ENCODE peak calls at places on chromosomes 5 and 9, in seven cellular contexts. R is BJ, T is stomach, Q is IMR-90, L is suprapubic skin, P is breast epithelium, K is fibroblast of lung. H is an unnamed sample.

GRCh38 chr5:169164481-169164925 is 136.4 kb downstream of the SLIT3 start:
- DNase-seq in K (no peak), L (no peak), Q (no peak), P (peak), T (peak), R (no peak), H (peak)

GRCh38 chr5:53501054-53501453 is 20.6 kb downstream of the FST start:
- DNase-seq in Q (no peak), K (no peak), R (no peak), L (no peak), T (no peak), P (no peak), H (no peak)

GRCh38 chr9:131851414-131851813 is 111.5 kb upstream of the RAPGEF1 start:
- DNase-seq in T (no peak), L (no peak), P (no peak), Q (no peak), R (no peak), K (no peak), H (no peak)

GRCh38 chr5:141150215-141150992 is 547 bp downstream of the PCDHB6 start:
- DNase-seq in Q (no peak), L (no peak), T (no peak), P (no peak), R (no peak), K (no peak), H (no peak)

GRCh38 chr5:176737001-176737745 is 73.2 kb upstream of the UNC5A start:
- DNase-seq in K (no peak), Q (no peak), L (peak), P (no peak), T (peak), R (no peak), H (no peak)

GRCh38 chr9:12056874-12057273 is 636.3 kb upstream of the TYRP1 start:
- DNase-seq in P (no peak), L (no peak), R (no peak), Q (no peak), T (no peak), K (no peak), H (no peak)

GRCh38 chr5:579746-580366 is 32.3 kb upstream of the CEP72 start:
- DNase-seq in Q (no peak), R (no peak), K (no peak), L (peak), T (peak), P (no peak), H (no peak)

GRCh38 chr5:126002222-126002897 is 420.8 kb upstream of the GRAMD2B start:
- DNase-seq in P (no peak), R (peak), K (peak), T (peak), Q (peak), L (no peak), H (peak)

GRCh38 chr5:35012365-35012764 is 35.4 kb downstream of the AGXT2 start:
- DNase-seq in T (no peak), Q (no peak), P (no peak), R (no peak), K (no peak), L (no peak), H (no peak)

GRCh38 chr9:33354651-33355211 is 47.6 kb downstream of the AQP7 start:
- DNase-seq in R (no peak), K (peak), Q (peak), T (no peak), L (no peak), P (no peak), H (no peak)

GRCh38 chr5:132760043-132760420 is 12.8 kb downstream of the CCNI2 start:
- DNase-seq in K (no peak), P (no peak), R (no peak), L (no peak), T (no peak), Q (no peak), H (no peak)

GRCh38 chr5:117801583-117801982 is 1186.8 kb downstream of the DTWD2 start:
- DNase-seq in P (no peak), K (no peak), L (no peak), Q (no peak), R (no peak), T (no peak), H (no peak)

GRCh38 chr5:7850533-7851239 is at the start of gene CFAP90:
- DNase-seq in L (peak), R (no peak), P (peak), Q (peak), T (peak), K (peak), H (peak)

GRCh38 chr9:93624431-93624834 is 48.0 kb downstream of the PHF2 start:
- DNase-seq in L (no peak), R (no peak), Q (no peak), P (no peak), K (no peak), T (no peak), H (no peak)

GRCh38 chr9:70060883-70061507 is 17.3 kb downstream of the MAMDC2 start:
- DNase-seq in K (no peak), T (no peak), P (no peak), R (no peak), L (no peak), Q (no peak), H (no peak)

GRCh38 chr9:117771162-117771561 is 67.0 kb downstream of the TLR4 start:
- DNase-seq in K (no peak), L (no peak), T (no peak), R (no peak), Q (no peak), P (no peak), H (no peak)

GRCh38 chr5:72402959-72403628 is 82.9 kb downstream of the PTCD2 start:
- DNase-seq in P (no peak), Q (no peak), K (peak), T (peak), R (no peak), L (no peak), H (peak)

GRCh38 chr5:145921211-145921610 is 15.2 kb upstream of the SH3RF2 start:
- DNase-seq in K (no peak), Q (peak), L (no peak), R (no peak), P (no peak), T (no peak), H (no peak)

GRCh38 chr5:157059891-157060290 is 975 bp upstream of the HAVCR1 start:
- DNase-seq in R (no peak), Q (no peak), K (no peak), L (no peak), T (no peak), P (no peak), H (peak)

GRCh38 chr5:132767150-132767549 is 9.9 kb downstream of the SEPTIN8 start:
- DNase-seq in Q (no peak), T (no peak), P (no peak), K (no peak), R (no peak), L (peak), H (no peak)

GRCh38 chr9:73081979-73082657 is 69.5 kb upstream of the ANXA1 start:
- DNase-seq in L (no peak), Q (peak), T (no peak), P (no peak), K (peak), R (no peak), H (peak)

GRCh38 chr5:73405691-73406090 is 42.9 kb downstream of the FOXD1 start:
- DNase-seq in Q (no peak), P (no peak), T (no peak), L (no peak), K (no peak), R (no peak), H (no peak)

GRCh38 chr9:115717298-115717697 is 436.3 kb upstream of the PAPPA start:
- DNase-seq in Q (peak), P (no peak), R (no peak), T (no peak), K (peak), L (no peak), H (peak)

GRCh38 chr5:160799160-160799559 is 52.9 kb downstream of the ATP10B start:
- DNase-seq in Q (no peak), P (no peak), T (no peak), L (no peak), K (no peak), R (no peak), H (no peak)

GRCh38 chr5:997711-998110 is 10.9 kb upstream of the NKD2 start:
- DNase-seq in Q (no peak), L (peak), T (no peak), R (no peak), K (no peak), P (no peak), H (no peak)

GRCh38 chr5:3778000-3778570 is 182.5 kb downstream of the IRX1 start:
- DNase-seq in Q (no peak), R (no peak), P (no peak), T (no peak), K (no peak), L (no peak), H (no peak)

GRCh38 chr9:16672501-16672900 is 198.0 kb downstream of the BNC2 start:
- DNase-seq in Q (no peak), P (no peak), K (no peak), T (no peak), R (no peak), L (no peak), H (no peak)

GRCh38 chr5:114839360-114839759 is 330.3 kb downstream of the TRIM36 start:
- DNase-seq in T (no peak), Q (no peak), K (no peak), L (no peak), R (no peak), P (no peak), H (no peak)

GRCh38 chr5:36778336-36778735 is 98.2 kb upstream of the NIPBL start:
- DNase-seq in T (no peak), L (no peak), K (no peak), Q (no peak), R (no peak), P (no peak), H (peak)

DNA sequence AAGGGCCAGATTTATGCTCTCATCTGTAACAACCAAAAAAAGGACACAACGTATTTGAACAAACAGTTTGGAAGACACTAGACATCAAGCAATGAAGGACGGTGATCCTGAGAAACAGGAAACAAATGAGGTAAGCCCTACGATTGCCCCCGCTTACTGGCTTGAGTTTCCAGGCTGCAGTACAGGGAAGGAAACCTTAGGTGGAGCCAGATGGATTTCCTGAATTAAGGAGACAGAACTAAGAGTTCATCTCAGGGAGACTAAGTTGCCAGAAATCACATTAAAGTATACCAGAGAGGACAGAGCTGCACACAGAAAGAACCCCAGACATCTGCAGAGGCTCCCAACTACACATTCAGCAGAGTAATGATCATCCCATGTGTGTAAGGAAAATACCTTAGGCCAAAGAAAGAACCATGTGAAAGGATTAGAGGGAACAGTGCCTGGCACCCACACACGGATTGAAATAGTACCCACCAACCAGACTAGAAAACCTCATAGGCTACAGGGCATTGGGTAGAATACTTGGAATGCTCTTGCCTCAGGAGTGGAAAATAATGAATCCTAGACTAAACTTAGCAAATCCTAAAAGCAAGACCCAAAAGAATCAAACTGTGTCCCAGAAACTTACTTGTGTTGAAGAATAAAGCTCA is 99.3 kb upstream of the NIPBL start:
- DNase-seq in K (peak), Q (peak), T (no peak), P (no peak), L (no peak), R (no peak), H (peak)
- TF ChIP-seq CTCF in K (peak), Q (peak), T (peak), P (no peak), L (no peak), R (peak), H (peak)

GRCh38 chr9:125745682-125746016 is 1.5 kb upstream of the PBX3 start:
- DNase-seq in T (no peak), K (no peak), P (no peak), Q (no peak), L (no peak), R (no peak), H (no peak)
- H3K4me3 ChIP-seq in T (peak), K (peak), P (peak), Q (peak), L (peak), R (peak), H (peak)

DNA sequence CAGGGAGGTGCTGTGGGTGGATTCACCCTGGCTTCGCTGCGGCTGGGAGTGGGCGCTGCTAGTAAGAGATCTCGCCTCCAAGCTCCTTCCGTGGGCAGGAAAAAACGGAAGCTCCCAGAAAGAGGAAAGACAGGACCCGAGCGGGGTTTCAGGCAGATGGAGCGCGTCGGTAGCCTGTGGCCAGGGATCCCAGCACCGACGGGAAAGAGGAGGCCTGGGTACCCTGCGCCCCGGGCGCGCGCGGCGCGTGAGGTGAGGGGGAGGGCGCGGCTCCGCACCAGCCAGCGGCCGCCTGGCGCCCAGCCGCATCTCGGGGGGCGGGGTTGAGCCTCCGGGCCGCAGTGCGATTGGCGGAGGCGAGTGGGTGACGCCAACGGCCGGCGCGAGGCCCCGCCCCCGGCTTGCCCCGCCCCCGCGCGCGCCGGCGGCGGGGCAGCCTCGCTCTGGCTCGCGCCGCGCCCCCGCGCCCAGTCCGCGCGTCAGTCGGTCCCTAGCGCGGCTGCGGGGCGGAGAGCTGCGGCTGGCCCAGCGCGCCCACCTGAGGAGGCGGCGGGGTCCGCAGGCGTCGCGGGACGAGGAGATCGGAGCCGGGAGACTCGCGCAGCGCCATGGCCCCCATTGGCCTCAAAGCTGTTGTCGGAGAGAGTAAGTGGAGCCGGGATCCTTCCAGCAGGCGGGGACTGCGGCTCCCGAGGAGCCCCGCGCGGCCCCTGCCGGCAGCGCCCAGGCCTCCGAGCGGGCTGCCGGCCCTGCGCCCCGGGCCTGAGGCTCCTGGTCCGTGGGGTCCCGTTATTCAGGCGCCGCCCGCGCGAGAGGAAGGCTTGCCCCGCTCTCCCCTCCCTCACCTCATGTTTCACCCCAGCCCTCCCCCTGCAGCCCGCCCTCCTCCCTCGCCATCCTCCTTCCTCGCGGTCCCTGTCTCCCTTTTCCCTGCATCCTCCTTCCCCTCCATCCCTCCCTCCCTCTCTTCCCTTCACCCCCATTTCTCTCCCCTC is at the start of gene STXBP1:
- DNase-seq in T (peak), K (peak), R (no peak), Q (peak), P (peak), L (peak), H (peak)
- TF ChIP-seq CTCF in T (no peak), K (peak), R (no peak), Q (peak), P (no peak), L (no peak), H (no peak)

DNA sequence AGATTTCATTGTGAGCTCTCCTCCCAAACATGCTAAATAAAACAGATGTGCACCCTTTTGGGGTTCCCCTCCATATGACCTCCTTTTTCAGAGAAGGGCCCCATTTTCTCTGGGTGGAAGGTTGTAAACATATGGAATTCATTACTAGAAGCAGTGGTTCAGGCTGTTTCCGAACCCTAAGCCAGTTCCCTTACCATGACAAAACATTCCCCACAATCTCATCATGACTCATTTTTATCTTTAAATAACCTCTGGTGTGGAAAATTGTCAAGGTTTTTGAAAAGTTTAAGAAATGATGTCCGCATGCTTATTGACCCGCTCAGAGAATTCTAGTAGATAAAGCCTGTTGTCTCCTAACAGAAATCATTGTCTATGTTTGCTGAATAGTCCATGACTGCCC is 127.3 kb upstream of the PIK3R1 start:
- DNase-seq in Q (peak), K (peak), T (no peak), L (no peak), P (no peak), R (no peak), H (peak)
- H3K4me3 ChIP-seq in Q (no peak), K (no peak), T (no peak), L (no peak), P (no peak), R (no peak), H (no peak)

DNA sequence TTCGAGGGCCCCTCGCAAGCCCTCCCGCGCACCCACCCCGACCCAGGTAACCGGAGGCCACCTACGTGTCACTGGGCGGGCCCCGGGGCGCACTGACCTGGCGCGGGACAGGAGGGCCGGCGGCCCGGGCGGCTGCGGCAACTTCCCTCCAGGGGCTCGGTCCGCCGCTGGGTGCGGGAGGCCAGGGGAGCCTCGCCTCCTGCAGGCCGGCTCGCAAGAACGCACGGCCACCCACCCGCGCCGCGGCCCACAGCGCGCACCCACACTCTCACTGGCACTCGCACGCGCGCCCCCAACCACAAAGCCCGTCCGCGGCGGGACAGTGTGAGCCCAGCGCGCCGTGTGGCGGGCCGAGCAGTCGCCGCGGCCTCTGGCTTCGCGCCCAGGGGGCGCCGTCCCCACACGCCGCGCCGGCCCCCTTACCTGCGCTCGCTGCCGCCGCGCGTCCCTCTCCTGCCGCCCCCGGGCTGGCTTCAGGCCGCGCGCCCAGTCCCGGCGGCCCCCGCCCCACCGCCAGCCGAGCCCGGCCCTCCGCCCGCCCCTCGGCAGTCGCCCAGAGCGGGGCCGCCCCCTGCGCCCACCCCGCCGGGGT is 430 bp downstream of the LPAR1 start:
- DNase-seq in T (peak), L (peak), K (peak), R (no peak), Q (peak), P (peak), H (peak)
- TF ChIP-seq CTCF in T (no peak), L (no peak), K (no peak), R (no peak), Q (peak), P (no peak), H (no peak)

GRCh38 chr5:102722930-102723329 is 32.2 kb upstream of the PAM start:
- DNase-seq in Q (peak), P (no peak), K (no peak), L (no peak), R (peak), T (no peak), H (peak)
- H3K4me3 ChIP-seq in Q (no peak), P (no peak), K (no peak), L (no peak), R (no peak), T (no peak), H (no peak)

GRCh38 chr5:10030219-10030831 is 219.4 kb downstream of the ATPSCKMT start:
- DNase-seq in R (no peak), T (no peak), L (no peak), Q (peak), P (no peak), K (peak), H (peak)
- TF ChIP-seq CTCF in R (peak), T (no peak), L (no peak), Q (peak), P (no peak), K (no peak), H (peak)

GRCh38 chr9:35791321-35791921 is at the start of gene NPR2:
- DNase-seq in L (no peak), K (peak), Q (peak), T (no peak), P (no peak), R (no peak), H (no peak)

GRCh38 chr9:35790385-35791291 is 753 bp upstream of the NPR2 start:
- DNase-seq in L (peak), T (peak), K (peak), P (peak), R (peak), Q (peak), H (peak)

GRCh38 chr9:35793461-35793860 is 2.1 kb downstream of the NPR2 start:
- DNase-seq in Q (no peak), P (no peak), T (no peak), K (no peak), R (no peak), L (no peak), H (no peak)

GRCh38 chr9:35792044-35792813 is 838 bp downstream of the NPR2 start:
- DNase-seq in K (no peak), P (no peak), R (no peak), L (peak), T (no peak), Q (no peak), H (no peak)

DNA sequence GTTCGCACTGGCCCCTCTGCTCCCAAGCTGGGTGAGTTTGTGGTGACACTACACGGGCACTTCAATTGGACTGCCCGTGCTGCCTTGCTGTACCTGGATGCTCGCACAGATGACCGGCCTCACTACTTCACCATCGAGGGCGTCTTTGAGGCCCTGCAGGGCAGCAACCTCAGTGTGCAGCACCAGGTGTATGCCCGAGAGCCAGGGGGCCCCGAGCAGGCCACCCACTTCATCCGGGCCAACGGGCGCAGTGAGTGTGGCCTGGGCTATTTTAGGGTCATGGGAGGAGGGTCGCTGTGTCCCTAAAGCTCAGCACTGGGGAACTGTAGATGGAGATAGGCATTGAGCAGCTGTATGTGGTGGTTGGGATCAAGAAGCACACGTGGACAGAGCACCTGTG is 1.4 kb downstream of the NPR2 start:
- DNase-seq in P (no peak), R (no peak), L (no peak), Q (no peak), T (no peak), K (no peak), H (no peak)
- H3K4me3 ChIP-seq in P (peak), R (peak), L (peak), Q (peak), T (no peak), K (peak), H (peak)

H was measured in fibroblast of mammary gland.